ENCODE peak calls at places on chromosomes 5 and 9, in six cellular contexts. L is CD8-positive, alpha-beta T cell; G is CD8-positive, alpha-beta memory T cell; M is upper lobe of right lung; F is neural progenitor cell; V is OCI-LY7. T is an unnamed sample.

GRCh38 chr5:137176126-137176525 is 323.0 kb downstream of the SPOCK1 start:
- DNase-seq in L (no peak), G (no peak), M (no peak), F (no peak), V (no peak), T (no peak)

GRCh38 chr5:160701403-160701802 is 150.6 kb downstream of the ATP10B start:
- DNase-seq in L (no peak), G (no peak), M (no peak), F (no peak), V (no peak), T (no peak)

GRCh38 chr5:13910227-13910626 is 34.3 kb downstream of the DNAH5 start:
- DNase-seq in L (no peak), G (no peak), M (no peak), F (no peak), V (no peak), T (no peak)

GRCh38 chr9:132808645-132809044 is 69.4 kb downstream of the AK8 start:
- DNase-seq in L (no peak), G (no peak), M (no peak), F (no peak), V (no peak), T (no peak)

GRCh38 chr5:56278267-56278826 is 45.2 kb upstream of the ANKRD55 start:
- DNase-seq in L (no peak), G (no peak), M (no peak), F (peak; percentile 78), V (no peak), T (no peak)

GRCh38 chr5:168796840-168797548 is 217.8 kb upstream of the PANK3 start:
- DNase-seq in L (no peak), G (no peak), M (no peak), F (peak; percentile 23), V (no peak), T (no peak)

GRCh38 chr5:137342764-137343163 is 156.4 kb downstream of the SPOCK1 start:
- DNase-seq in L (no peak), G (no peak), M (no peak), F (no peak), V (no peak), T (no peak)

GRCh38 chr9:21326526-21327139 is 8.6 kb downstream of the KLHL9 start:
- DNase-seq in L (no peak), G (no peak), M (no peak), F (peak; percentile 58), V (peak; percentile 67), T (no peak)

GRCh38 chr5:88675159-88675757 is 207.7 kb downstream of the MEF2C start:
- DNase-seq in L (no peak), G (no peak), M (no peak), F (no peak), V (peak; percentile 64), T (no peak)

GRCh38 chr5:153480401-153480800 is 10.1 kb upstream of the GRIA1 start:
- DNase-seq in L (no peak), G (no peak), M (no peak), F (no peak), V (no peak), T (no peak)

GRCh38 chr9:77731008-77731698 is 83.0 kb upstream of the GNA14 start:
- DNase-seq in L (no peak), G (no peak), M (no peak), F (no peak), V (no peak), T (no peak)

GRCh38 chr5:176716320-176716719 is 69.0 kb downstream of the TSPAN17 start:
- DNase-seq in L (no peak), G (no peak), M (no peak), F (no peak), V (no peak), T (no peak)

GRCh38 chr9:114958021-114958846 is 27.8 kb upstream of the TNFSF8 start:
- DNase-seq in L (no peak), G (no peak), M (peak; percentile 79), F (no peak), V (no peak), T (no peak)

DNA sequence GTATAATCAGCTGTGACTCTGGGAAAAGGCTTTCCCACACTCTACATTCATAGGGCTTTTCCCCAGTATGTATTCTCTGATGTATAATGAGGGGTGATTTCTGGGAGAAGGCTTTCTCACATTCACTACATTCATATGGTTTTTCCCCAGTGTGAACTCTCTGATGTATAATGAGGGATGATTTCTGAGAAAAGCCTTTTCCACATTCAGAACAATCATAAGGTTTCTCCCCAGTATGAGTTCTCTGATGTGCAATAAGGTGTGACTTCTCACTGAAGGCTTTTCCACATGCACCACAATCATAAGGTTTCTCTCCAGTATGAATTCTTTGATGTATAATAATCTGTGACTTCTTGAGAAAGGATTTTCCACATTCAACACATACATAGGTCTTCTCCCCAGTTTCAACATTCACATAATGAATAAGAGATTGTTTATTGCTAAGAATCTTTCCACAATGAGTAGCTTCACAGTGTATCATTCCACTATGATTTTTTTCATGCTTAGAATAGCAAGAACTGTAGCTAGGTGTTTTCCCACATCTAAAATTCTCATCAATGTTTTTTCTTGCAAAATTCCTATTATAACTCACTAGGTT is 26.7 kb upstream of the ZNF300 start:
- DNase-seq in L (no peak), G (no peak), M (no peak), F (no peak), V (no peak), T (no peak)
- H3K9me3 ChIP-seq in L (peaks cover 31% of the 10 kb centered on the region), G (peaks cover 37% of the 10 kb centered on the region), M (peaks cover 76% of the 10 kb centered on the region), F (peaks cover 38% of the 10 kb centered on the region), V (peaks cover 61% of the 10 kb centered on the region), T (peaks cover 18% of the 10 kb centered on the region)

DNA sequence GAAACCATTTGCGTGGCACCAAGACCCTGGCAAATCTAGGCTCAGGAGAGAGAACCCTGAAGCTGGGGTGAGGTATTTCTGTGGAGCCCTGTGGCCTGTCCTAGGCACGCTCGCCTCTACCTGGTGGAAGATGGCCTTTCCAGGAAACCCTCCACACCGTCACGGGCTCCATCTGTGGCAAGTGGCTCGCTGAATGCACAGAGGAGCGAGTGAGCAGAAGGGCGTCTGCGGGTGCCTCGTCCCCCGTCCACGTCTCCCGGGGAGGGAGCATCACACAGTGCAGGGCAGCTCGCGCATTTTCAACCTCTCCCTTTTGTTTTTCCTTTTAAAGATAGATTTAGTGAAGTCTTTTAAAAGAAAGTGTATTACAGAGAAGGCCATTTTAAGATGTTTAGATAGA is 25.3 kb upstream of the RASGEF1C start:
- DNase-seq in L (no peak), G (no peak), M (no peak), F (no peak), V (no peak), T (no peak)
- H3K9me3 ChIP-seq in L (no peaks in the 10 kb centered on the region), G (no peaks in the 10 kb centered on the region), M (no peaks in the 10 kb centered on the region), F (no peaks in the 10 kb centered on the region), V (no peaks in the 10 kb centered on the region), T (no peaks in the 10 kb centered on the region)

GRCh38 chr5:131316026-131316425 is 52.2 kb downstream of the CDC42SE2 start:
- DNase-seq in L (no peak), G (no peak), M (no peak), F (no peak), V (no peak), T (no peak)
- H3K9me3 ChIP-seq in L (no peaks in the 10 kb centered on the region), G (no peaks in the 10 kb centered on the region), M (no peaks in the 10 kb centered on the region), F (no peaks in the 10 kb centered on the region), V (peaks cover 13% of the 10 kb centered on the region), T (no peaks in the 10 kb centered on the region)

DNA sequence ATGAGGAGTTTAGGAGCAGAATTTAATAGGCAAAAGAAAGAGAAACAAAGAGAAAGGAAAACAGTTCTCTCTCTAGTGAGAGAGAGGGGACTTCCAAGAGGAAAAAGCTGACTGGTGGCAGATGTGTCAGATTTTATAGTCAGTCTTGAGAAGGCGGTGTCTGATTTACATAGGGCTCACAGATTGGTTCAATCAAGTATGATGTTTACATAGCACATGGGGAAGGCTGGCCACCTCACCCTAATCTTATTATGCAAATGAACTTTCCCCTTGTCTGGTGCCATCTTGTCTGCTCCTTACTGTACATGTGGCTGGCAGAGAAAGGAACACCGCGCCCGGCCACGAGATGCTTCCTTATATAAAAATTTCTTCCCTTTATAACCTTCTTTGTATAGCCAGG is 24.7 kb downstream of the UNC13B start:
- DNase-seq in L (no peak), G (no peak), M (no peak), F (no peak), V (no peak), T (no peak)
- H3K9me3 ChIP-seq in L (no peaks in the 10 kb centered on the region), G (no peaks in the 10 kb centered on the region), M (no peaks in the 10 kb centered on the region), F (peaks cover 6% of the 10 kb centered on the region), V (no peaks in the 10 kb centered on the region), T (no peaks in the 10 kb centered on the region)

DNA sequence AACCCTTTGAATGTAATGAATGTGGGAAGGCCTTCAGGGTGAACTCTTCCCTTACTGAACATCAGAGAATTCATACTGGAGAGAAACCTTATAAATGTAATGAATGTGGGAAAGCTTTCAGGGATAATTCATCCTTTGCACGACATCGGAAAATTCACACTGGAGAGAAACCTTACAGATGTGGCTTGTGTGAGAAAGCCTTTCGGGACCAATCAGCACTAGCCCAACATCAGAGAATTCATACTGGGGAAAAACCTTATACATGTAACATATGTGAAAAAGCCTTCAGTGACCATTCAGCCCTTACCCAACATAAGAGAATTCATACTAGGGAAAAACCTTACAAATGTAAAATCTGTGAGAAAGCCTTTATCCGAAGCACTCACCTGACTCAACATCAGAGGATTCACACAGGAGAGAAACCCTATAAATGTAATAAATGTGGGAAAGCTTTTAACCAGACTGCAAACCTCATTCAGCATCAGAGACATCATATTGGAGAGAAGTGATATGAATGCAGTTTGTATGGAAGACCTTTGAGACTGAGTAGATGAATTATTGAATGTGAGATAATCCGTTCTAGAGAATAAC is 24.6 kb downstream of the ZNF454 start:
- DNase-seq in L (no peak), G (no peak), M (no peak), F (no peak), V (no peak), T (no peak)
- H3K9me3 ChIP-seq in L (peaks cover 32% of the 10 kb centered on the region), G (peaks cover 17% of the 10 kb centered on the region), M (peaks cover 77% of the 10 kb centered on the region), F (peaks cover 19% of the 10 kb centered on the region), V (peaks cover 16% of the 10 kb centered on the region), T (peaks cover 27% of the 10 kb centered on the region)

T was measured in T-helper 17 cell.